ENCODE peak calls at places on chromosomes 13 and 19, in four cellular contexts. One of them, this sample, is unnamed.
A peak's percentile ranks its signal among the peaks of the same experiment; 100 is the strongest.

GRCh38 chr19:49407482-49408015 is 15.7 kb downstream of the PTH2 start:
- DNase-seq in Jurkat, Clone E6-1: no peak
- DNase-seq in C1 segment of cervical spinal cord: no peak
- DNase-seq in DMS153: no peak
- DNase-seq in this sample: no peak

GRCh38 chr19:16330368-16330801 is 5.8 kb downstream of the KLF2 start:
- DNase-seq in C1 segment of cervical spinal cord: no peak
- DNase-seq in DMS153: no peak
- DNase-seq in Jurkat, Clone E6-1: peak; percentile 62
- DNase-seq in this sample: peak; percentile 93

GRCh38 chr13:51502206-51502651 is 49.4 kb upstream of the INTS6 start:
- DNase-seq in Jurkat, Clone E6-1: no peak
- DNase-seq in C1 segment of cervical spinal cord: no peak
- DNase-seq in DMS153: no peak
- DNase-seq in this sample: no peak

GRCh38 chr13:26881154-26881553 is 120.6 kb upstream of the GPR12 start:
- DNase-seq in DMS153: peak; percentile 23
- DNase-seq in C1 segment of cervical spinal cord: no peak
- DNase-seq in Jurkat, Clone E6-1: no peak
- DNase-seq in this sample: no peak

GRCh38 chr13:24066405-24067292 is 93.9 kb upstream of the SPATA13 start:
- DNase-seq in DMS153: no peak
- DNase-seq in Jurkat, Clone E6-1: no peak
- DNase-seq in C1 segment of cervical spinal cord: no peak
- DNase-seq in this sample: no peak

GRCh38 chr19:10305139-10305806 is 4.3 kb downstream of the ZGLP1 start:
- DNase-seq in Jurkat, Clone E6-1: no peak
- DNase-seq in C1 segment of cervical spinal cord: no peak
- DNase-seq in DMS153: no peak
- DNase-seq in this sample: no peak

GRCh38 chr13:25943666-25944065 is 108.2 kb downstream of the SHISA2 start:
- DNase-seq in DMS153: no peak
- DNase-seq in C1 segment of cervical spinal cord: no peak
- DNase-seq in Jurkat, Clone E6-1: no peak
- DNase-seq in this sample: no peak

GRCh38 chr19:27858981-27859581 is 1353.9 kb downstream of the UQCRFS1 start:
- DNase-seq in DMS153: no peak
- DNase-seq in C1 segment of cervical spinal cord: no peak
- DNase-seq in Jurkat, Clone E6-1: no peak
- DNase-seq in this sample: no peak

GRCh38 chr19:4870025-4870700 is 2.7 kb upstream of the PLIN3 start:
- DNase-seq in DMS153: no peak
- DNase-seq in Jurkat, Clone E6-1: no peak
- DNase-seq in C1 segment of cervical spinal cord: no peak
- DNase-seq in this sample: no peak

GRCh38 chr13:38537026-38537425 is 149.9 kb upstream of the FREM2 start:
- DNase-seq in C1 segment of cervical spinal cord: no peak
- DNase-seq in DMS153: no peak
- DNase-seq in Jurkat, Clone E6-1: no peak
- DNase-seq in this sample: no peak

This sample was measured in CD4-positive, alpha-beta memory T cell.